ENCODE peak calls at places on chromosomes 2 and 18, in eight cellular contexts. X, B, Z, H, S, W, L and R are unnamed samples.

GRCh38 chr18:7839548-7839947 is 272.4 kb downstream of the PTPRM start:
- DNase-seq in L (no peak), Z (no peak), X (no peak), B (no peak), W (no peak), H (no peak), S (no peak), R (no peak)

GRCh38 chr2:196131384-196131861 is 40.0 kb downstream of the STK17B start:
- DNase-seq in W (peak; percentile 66), L (peak; percentile 79), Z (peak; percentile 67), H (peak; percentile 59), S (peak; percentile 10), X (peak; percentile 83), B (peak; percentile 50), R (peak; percentile 43)

GRCh38 chr2:156046900-156047299 is 285.6 kb downstream of the NR4A2 start:
- DNase-seq in L (no peak), B (no peak), H (no peak), Z (no peak), S (no peak), W (no peak), X (no peak), R (no peak)

GRCh38 chr2:107712857-107713256 is 113.8 kb upstream of the RGPD4 start:
- DNase-seq in H (no peak), W (no peak), X (no peak), S (no peak), Z (no peak), B (peak; percentile 17), L (peak; percentile 21), R (no peak)

GRCh38 chr2:131085646-131086045 is 7.6 kb downstream of the FAM168B start:
- DNase-seq in B (no peak), L (no peak), X (no peak), W (no peak), Z (no peak), H (no peak), S (no peak), R (no peak)

GRCh38 chr18:4017479-4017878 is 437.6 kb downstream of the DLGAP1 start:
- DNase-seq in W (no peak), X (peak; percentile 39), Z (peak; percentile 48), H (peak; percentile 24), L (peak; percentile 34), S (no peak), B (peak; percentile 46), R (no peak)

GRCh38 chr2:236715077-236715476 is 145.5 kb downstream of the ACKR3 start:
- DNase-seq in B (no peak), H (no peak), W (no peak), X (no peak), Z (no peak), S (no peak), L (no peak), R (no peak)

GRCh38 chr18:26190506-26190905 is 35.7 kb upstream of the TAF4B start:
- DNase-seq in L (peak; percentile 74), Z (no peak), S (no peak), X (no peak), H (no peak), B (no peak), W (peak; percentile 20), R (peak; percentile 3)

GRCh38 chr2:113175736-113176695 is 2.2 kb downstream of the PSD4 start:
- DNase-seq in L (peak; percentile 81), S (no peak), W (no peak), B (no peak), Z (no peak), X (no peak), H (no peak), R (no peak)

GRCh38 chr2:52113338-52113737 is 1081.4 kb upstream of the NRXN1 start:
- DNase-seq in S (no peak), L (no peak), X (no peak), W (no peak), Z (no peak), H (peak; percentile 41), B (no peak), R (no peak)

GRCh38 chr2:39213015-39213414 is 30.8 kb downstream of the CDKL4 start:
- DNase-seq in B (no peak), X (no peak), W (no peak), S (no peak), Z (no peak), H (no peak), L (no peak), R (no peak)

GRCh38 chr18:56999823-57000222 is 147.1 kb upstream of the BOD1L2 start:
- DNase-seq in Z (no peak), B (no peak), S (no peak), W (no peak), L (no peak), H (no peak), X (no peak), R (no peak)

GRCh38 chr18:33804258-33804657 is 226.2 kb downstream of the ASXL3 start:
- DNase-seq in B (peak; percentile 76), S (no peak), W (no peak), Z (no peak), L (no peak), X (peak; percentile 45), H (peak; percentile 81), R (no peak)

GRCh38 chr18:32091724-32092421 is at the start of gene RNF138:
- DNase-seq in L (peak; percentile 91), Z (peak; percentile 87), H (peak; percentile 81), X (peak; percentile 97), S (peak; percentile 78), B (peak; percentile 69), W (peak; percentile 77), R (peak; percentile 80)

GRCh38 chr2:121237336-121237979 is 47.5 kb downstream of the TFCP2L1 start:
- DNase-seq in B (no peak), S (no peak), X (no peak), Z (no peak), H (no peak), W (no peak), L (no peak), R (no peak)

GRCh38 chr2:118807668-118808428 is 39.6 kb downstream of the EN1 start:
- DNase-seq in Z (peak; percentile 38), W (no peak), S (no peak), B (no peak), H (no peak), X (no peak), L (no peak), R (no peak)

GRCh38 chr2:235027558-235028214 is 75.9 kb downstream of the SH3BP4 start:
- DNase-seq in S (no peak), B (peak; percentile 86), H (peak; percentile 83), W (no peak), Z (no peak), X (no peak), L (no peak), R (no peak)

GRCh38 chr2:240917009-240917683 is 11.0 kb downstream of the CROCC2 start:
- DNase-seq in S (no peak), H (no peak), X (no peak), L (no peak), B (no peak), W (no peak), Z (peak; percentile 17), R (no peak)

GRCh38 chr18:68284236-68284635 is 430.7 kb downstream of the TMX3 start:
- DNase-seq in B (no peak), Z (no peak), H (no peak), W (no peak), S (no peak), L (no peak), X (no peak), R (no peak)

GRCh38 chr2:170144758-170145157 is 33.2 kb upstream of the MYO3B start:
- DNase-seq in Z (no peak), S (no peak), H (no peak), L (no peak), W (no peak), B (no peak), X (no peak), R (no peak)

GRCh38 chr2:205930209-205930608 is 155.8 kb downstream of the INO80D start:
- DNase-seq in H (peak; percentile 40), S (no peak), L (no peak), B (no peak), Z (no peak), X (no peak), W (no peak), R (no peak)

GRCh38 chr2:12704378-12704777 is 12.4 kb upstream of the TRIB2 start:
- DNase-seq in S (no peak), H (peak; percentile 64), L (no peak), W (no peak), X (no peak), B (no peak), Z (no peak), R (no peak)

GRCh38 chr18:8046421-8046820 is 479.3 kb downstream of the PTPRM start:
- DNase-seq in H (no peak), Z (no peak), B (no peak), X (no peak), L (no peak), S (no peak), W (no peak), R (no peak)

GRCh38 chr2:148528356-148529064 is 116.0 kb upstream of the EPC2 start:
- DNase-seq in W (no peak), S (no peak), B (no peak), Z (no peak), L (peak; percentile 49), H (no peak), X (no peak), R (no peak)

GRCh38 chr2:111930875-111931274 is 32.5 kb downstream of the MERTK start:
- DNase-seq in B (peak; percentile 90), Z (no peak), L (no peak), S (no peak), W (no peak), H (peak; percentile 87), X (no peak), R (no peak)

GRCh38 chr2:169141713-169142352 is 72.5 kb downstream of the DHRS9 start:
- DNase-seq in S (peak; percentile 42), X (peak; percentile 78), B (peak; percentile 64), W (peak; percentile 54), L (peak; percentile 44), H (peak; percentile 72), Z (peak; percentile 78), R (peak; percentile 39)

GRCh38 chr18:51054764-51055163 is 24.8 kb downstream of the SMAD4 start:
- DNase-seq in S (no peak), L (no peak), W (no peak), Z (no peak), X (no peak), B (no peak), H (peak; percentile 45), R (no peak)

GRCh38 chr2:99422599-99422998 is 67.2 kb downstream of the REV1 start:
- DNase-seq in H (no peak), X (no peak), B (no peak), S (no peak), L (no peak), Z (no peak), W (no peak), R (no peak)

GRCh38 chr2:64291181-64291580 is 147.0 kb upstream of the PELI1 start:
- DNase-seq in X (no peak), L (no peak), H (peak; percentile 96), B (peak; percentile 92), W (no peak), Z (no peak), S (no peak), R (no peak)

GRCh38 chr2:11939523-11939922 is 193.1 kb downstream of the LPIN1 start:
- DNase-seq in Z (no peak), W (no peak), H (no peak), S (no peak), B (no peak), X (no peak), L (no peak), R (no peak)

GRCh38 chr2:111945444-111946293 is 47.3 kb downstream of the MERTK start:
- DNase-seq in Z (no peak), L (no peak), H (no peak), B (no peak), W (no peak), S (no peak), X (no peak), R (no peak)

GRCh38 chr18:41389936-41390667 is 564.9 kb upstream of the PIK3C3 start:
- DNase-seq in W (no peak), H (no peak), B (peak; percentile 21), Z (no peak), L (no peak), S (no peak), X (no peak), R (no peak)